ENCODE peak calls at places on chromosomes 2 and 18, in eight cellular contexts. L is lung; C is heart right ventricle; B is WERI-Rb-1; Y is sigmoid colon; X is RWPE1; N is activated CD8-positive, alpha-beta T cell treated with anti-CD3 and anti-CD28 coated beads for 36 hours; E is Peyer's patch. T is an unnamed sample.

GRCh38 chr2:120313695-120314615 is 32.0 kb upstream of the INHBB start:
- DNase-seq in C (no peak), B (peak), E (no peak), Y (no peak), N (no peak), X (no peak), L (no peak), T (no peak)

GRCh38 chr18:48541026-48541746 is 2.4 kb downstream of the CTIF start:
- DNase-seq in B (peak), C (peak), L (peak), Y (peak), X (peak), N (peak), E (peak), T (peak)

GRCh38 chr2:11533278-11534077 is at the start of gene GREB1:
- DNase-seq in L (no peak), B (no peak), Y (no peak), N (no peak), X (peak), C (no peak), E (no peak), T (no peak)

GRCh38 chr2:224146356-224147160 is 107.5 kb upstream of the SERPINE2 start:
- DNase-seq in Y (no peak), E (peak), B (no peak), X (no peak), L (no peak), C (no peak), N (no peak), T (no peak)

GRCh38 chr2:167749641-167750040 is 497.8 kb downstream of the STK39 start:
- DNase-seq in N (no peak), Y (no peak), E (no peak), C (no peak), X (no peak), L (no peak), B (no peak), T (no peak)

GRCh38 chr2:191171708-191172355 is 21.0 kb upstream of the STAT4 start:
- DNase-seq in N (no peak), E (no peak), B (no peak), C (no peak), X (peak), L (peak), Y (no peak), T (no peak)

GRCh38 chr18:58257461-58257860 is 213.4 kb downstream of the NEDD4L start:
- DNase-seq in X (no peak), N (no peak), L (no peak), Y (no peak), E (no peak), B (no peak), C (no peak), T (no peak)

GRCh38 chr2:20067992-20068727 is 16.7 kb upstream of the LAPTM4A start:
- DNase-seq in B (no peak), C (no peak), L (no peak), N (no peak), Y (no peak), X (peak), E (no peak), T (no peak)

GRCh38 chr18:12883003-12883683 is 894 bp downstream of the PTPN2 start:
- DNase-seq in C (no peak), L (no peak), B (no peak), N (peak), Y (no peak), X (peak), E (no peak), T (no peak)

GRCh38 chr2:10094271-10094814 is 14.1 kb upstream of the CYS1 start:
- DNase-seq in E (no peak), Y (no peak), B (peak), L (no peak), X (no peak), C (no peak), N (no peak), T (no peak)

GRCh38 chr2:88530081-88530480 is 77.6 kb upstream of the FOXI3 start:
- DNase-seq in B (no peak), X (no peak), Y (no peak), E (no peak), N (no peak), L (no peak), C (no peak), T (no peak)

GRCh38 chr2:149860276-149860921 is 272.8 kb upstream of the MMADHC start:
- DNase-seq in X (no peak), E (no peak), L (no peak), C (no peak), N (no peak), Y (peak), B (no peak), T (no peak)

GRCh38 chr2:74373189-74373588 is 6.9 kb downstream of the DCTN1 start:
- DNase-seq in X (no peak), N (no peak), C (peak), L (peak), Y (no peak), E (peak), B (no peak), T (no peak)

GRCh38 chr2:108412995-108413726 is 35.4 kb downstream of the SULT1C4 start:
- DNase-seq in E (no peak), Y (no peak), L (no peak), X (peak), B (no peak), N (no peak), C (no peak), T (no peak)

GRCh38 chr2:152694161-152694661 is 23.1 kb downstream of the PRPF40A start:
- DNase-seq in X (peak), E (no peak), Y (no peak), C (no peak), L (no peak), B (no peak), N (peak), T (no peak)

GRCh38 chr18:48612917-48613316 is 74.1 kb downstream of the CTIF start:
- DNase-seq in C (no peak), Y (no peak), E (no peak), L (no peak), N (no peak), B (peak), X (no peak), T (no peak)

GRCh38 chr2:58006256-58006951 is 40.2 kb upstream of the VRK2 start:
- DNase-seq in C (no peak), B (no peak), Y (no peak), N (no peak), X (no peak), L (no peak), E (no peak), T (no peak)

GRCh38 chr2:232761301-232761907 is 15.0 kb downstream of the KCNJ13 start:
- DNase-seq in B (peak), X (peak), N (peak), Y (no peak), L (no peak), E (peak), C (no peak), T (no peak)

GRCh38 chr18:63590368-63590767 is 3.2 kb downstream of the SERPINB13 start:
- DNase-seq in E (no peak), X (no peak), N (no peak), B (no peak), L (no peak), Y (no peak), C (no peak), T (no peak)

GRCh38 chr2:111663471-111663951 is 220.5 kb downstream of the ANAPC1 start:
- DNase-seq in B (no peak), Y (no peak), N (no peak), L (peak), E (no peak), C (no peak), X (no peak), T (no peak)
- TF ChIP-seq CTCF in B (no peak), Y (no peak), N (no peak), L (no peak), E (peak), C (no peak), X (no peak), T (no peak)

GRCh38 chr2:33135645-33136044 is 188.9 kb downstream of the LTBP1 start:
- DNase-seq in E (no peak), N (no peak), C (no peak), X (no peak), B (no peak), L (no peak), Y (no peak), T (no peak)

GRCh38 chr2:33133436-33133835 is 186.7 kb downstream of the LTBP1 start:
- DNase-seq in E (no peak), C (peak), B (no peak), Y (peak), X (no peak), L (peak), N (no peak), T (no peak)

GRCh38 chr2:33136056-33136455 is 189.3 kb downstream of the LTBP1 start:
- DNase-seq in N (no peak), L (no peak), Y (no peak), C (no peak), E (no peak), B (no peak), X (no peak), T (no peak)

GRCh38 chr2:33134764-33135560 is 188.2 kb downstream of the LTBP1 start:
- DNase-seq in C (no peak), Y (no peak), N (no peak), L (no peak), E (no peak), B (no peak), X (no peak), T (no peak)

GRCh38 chr2:33134086-33134763 is 187.5 kb downstream of the LTBP1 start:
- DNase-seq in Y (peak), X (peak), N (no peak), L (peak), B (no peak), E (peak), C (peak), T (no peak)
- TF ChIP-seq CTCF in Y (no peak), X (peak), N (no peak), L (no peak), B (no peak), E (no peak), C (no peak), T (no peak)

DNA sequence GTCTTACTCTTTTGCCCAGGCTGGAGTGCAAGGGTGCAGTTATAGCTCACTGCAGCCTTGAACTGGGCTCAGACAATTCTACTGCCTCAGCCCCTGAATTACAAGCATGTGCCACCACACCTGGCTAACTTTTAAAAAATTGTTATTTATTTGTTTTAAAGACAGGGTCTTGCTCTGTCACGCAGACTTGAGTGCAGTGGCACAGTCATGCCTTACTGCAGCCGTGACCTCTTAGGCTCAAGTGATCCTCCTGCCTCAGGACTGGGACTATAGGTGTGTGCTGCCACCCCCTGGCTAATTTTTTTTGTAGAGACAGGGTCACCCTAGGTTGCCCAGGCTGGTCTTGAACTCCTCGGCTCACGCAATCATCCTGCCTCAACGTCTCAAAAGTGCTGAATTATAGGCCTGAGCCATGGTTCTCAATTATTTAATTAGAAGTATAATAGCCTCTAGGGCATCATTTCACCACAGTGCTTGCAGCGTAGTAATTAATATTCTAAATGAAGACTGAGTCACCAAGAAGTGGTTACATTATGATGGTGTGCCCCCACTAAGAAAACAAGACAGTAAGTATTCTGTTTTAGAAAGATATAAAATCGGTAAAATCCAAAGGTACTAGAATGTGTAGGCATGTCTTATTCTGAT is 69.6 kb downstream of the EML4 start:
- DNase-seq in Y (no peak), X (no peak), E (peak), C (no peak), N (peak), L (peak), B (peak), T (no peak)
- TF ChIP-seq CTCF in Y (peak), X (peak), E (peak), C (peak), N (peak), L (peak), B (peak), T (peak)

GRCh38 chr2:240226672-240227537 is 86.4 kb upstream of the OTOS start:
- DNase-seq in Y (peak), E (peak), N (no peak), L (no peak), C (no peak), X (no peak), B (no peak), T (no peak)
- TF ChIP-seq CTCF in Y (no peak), E (no peak), N (no peak), L (no peak), C (no peak), X (no peak), B (no peak), T (no peak)

DNA sequence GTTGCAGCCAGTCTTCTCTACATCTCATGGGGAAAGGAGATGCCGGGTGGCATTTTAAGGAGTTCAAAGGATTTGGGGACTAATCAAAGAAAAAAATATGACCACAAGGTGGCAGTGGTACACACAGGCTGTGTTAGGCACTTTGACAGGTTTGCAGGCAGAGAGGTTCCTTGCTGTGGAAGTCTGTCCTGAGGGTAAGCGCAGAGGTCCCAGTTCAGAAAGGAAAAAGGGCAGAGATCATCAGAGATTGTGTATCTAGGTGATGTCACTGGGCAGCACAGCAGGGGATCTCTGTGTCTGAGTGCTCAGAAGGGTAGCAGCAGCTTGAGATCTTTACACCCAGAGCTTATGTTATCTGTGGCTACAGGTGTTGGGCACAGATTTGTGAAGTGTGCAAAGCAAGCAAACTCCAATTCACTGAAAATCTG is 231.4 kb downstream of the LRRTM1 start:
- DNase-seq in E (peak), C (no peak), Y (no peak), L (peak), N (peak), B (peak), X (peak), T (no peak)
- TF ChIP-seq CTCF in E (peak), C (peak), Y (no peak), L (peak), N (peak), B (peak), X (peak), T (peak)

DNA sequence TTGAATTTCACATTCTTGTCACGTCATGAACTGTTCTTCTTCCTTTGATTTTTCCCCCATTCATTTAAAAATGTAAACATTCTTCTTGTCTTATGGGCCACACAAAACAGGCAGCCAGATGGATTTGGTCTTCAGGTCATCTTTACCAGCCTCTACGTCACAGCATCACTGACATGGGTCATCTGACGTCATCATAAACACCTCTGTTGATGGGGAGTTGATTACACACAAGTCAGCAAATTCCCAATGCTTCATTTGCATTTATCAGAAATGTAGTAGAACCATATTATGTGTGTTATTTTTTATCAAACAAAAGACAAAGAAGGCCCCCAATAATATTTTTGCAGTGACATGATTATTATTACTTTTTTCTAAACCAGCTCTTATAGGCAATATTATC is 777.9 kb downstream of the DCC start:
- DNase-seq in N (no peak), B (no peak), L (no peak), X (no peak), Y (no peak), C (no peak), E (no peak), T (no peak)
- TF ChIP-seq CTCF in N (no peak), B (no peak), L (no peak), X (no peak), Y (no peak), C (no peak), E (no peak), T (no peak)

GRCh38 chr2:62467475-62468321 is 38.3 kb downstream of the TMEM17 start:
- DNase-seq in X (no peak), B (no peak), N (no peak), L (peak), E (no peak), Y (no peak), C (no peak), T (no peak)
- TF ChIP-seq CTCF in X (no peak), B (no peak), N (no peak), L (no peak), E (no peak), Y (no peak), C (no peak), T (no peak)

GRCh38 chr18:495017-495416 is 5.5 kb downstream of the COLEC12 start:
- DNase-seq in X (no peak), B (no peak), L (no peak), N (no peak), C (no peak), E (no peak), Y (no peak), T (no peak)
- TF ChIP-seq CTCF in X (no peak), B (no peak), L (no peak), N (no peak), C (no peak), E (no peak), Y (no peak), T (no peak)

DNA sequence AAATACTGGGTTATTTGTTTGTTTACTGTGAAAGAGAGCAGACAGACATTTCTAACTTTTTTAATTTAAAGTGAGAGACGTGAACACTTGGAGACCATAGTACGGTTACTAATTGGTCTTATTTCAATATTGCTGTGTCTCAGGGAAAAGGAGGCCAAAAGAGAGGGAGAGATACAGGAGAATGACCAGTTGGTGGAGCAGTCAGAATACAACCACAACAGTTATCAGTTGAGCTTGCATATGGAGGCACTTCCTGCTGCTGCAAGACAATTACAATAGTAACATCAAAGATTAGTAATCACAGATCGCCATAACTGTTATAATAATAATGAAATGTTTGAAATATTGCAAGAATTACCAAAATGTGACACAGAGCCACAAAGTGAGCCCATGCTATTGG is 58.2 kb downstream of the TWSG1 start:
- DNase-seq in N (no peak), X (no peak), B (no peak), L (no peak), E (no peak), C (no peak), Y (no peak), T (no peak)
- TF ChIP-seq CTCF in N (no peak), X (no peak), B (peak), L (no peak), E (no peak), C (no peak), Y (no peak), T (no peak)

T was measured in type B pancreatic cell.